ENCODE peak calls at places on chromosomes 1 and 21, in five cellular contexts. O is upper lobe of right lung, I is OCI-LY7, D is HCT116, W is neural crest cell. A is an unnamed sample.

GRCh38 chr1:211036701-211037494 is 97.0 kb downstream of the KCNH1 start:
- DNase-seq in D (peak; percentile 64), I (no peak), W (no peak), O (no peak), A (peak; percentile 75)

GRCh38 chr1:39266269-39266668 is 61.8 kb downstream of the MACF1 start:
- DNase-seq in W (no peak), D (peak; percentile 27), I (peak; percentile 51), O (no peak), A (no peak)

GRCh38 chr1:3504151-3504822 is 49.8 kb downstream of the ARHGEF16 start:
- DNase-seq in W (no peak), O (no peak), I (no peak), D (peak; percentile 48), A (peak; percentile 75)

GRCh38 chr21:37593015-37593414 is 226.4 kb downstream of the DYRK1A start:
- DNase-seq in O (no peak), I (peak; percentile 6), W (no peak), D (no peak), A (no peak)

GRCh38 chr21:45015469-45015860 is 58.9 kb upstream of the ADARB1 start:
- DNase-seq in D (no peak), O (peak; percentile 37), I (no peak), W (no peak), A (no peak)

GRCh38 chr1:167467126-167467725 is 51.1 kb downstream of the CD247 start:
- DNase-seq in O (peak; percentile 21), D (no peak), W (no peak), I (no peak), A (no peak)

GRCh38 chr1:1344672-1345361 is 4.4 kb downstream of the DVL1 start:
- DNase-seq in W (no peak), I (no peak), D (peak; percentile 95), O (no peak), A (no peak)

GRCh38 chr1:23865543-23865930 is 2.6 kb downstream of the FUCA1 start:
- DNase-seq in W (no peak), D (peak; percentile 73), O (no peak), I (no peak), A (peak; percentile 1)

GRCh38 chr1:207256869-207257268 is 64.6 kb upstream of the CD55 start:
- DNase-seq in I (no peak), W (no peak), D (no peak), O (no peak), A (no peak)

GRCh38 chr1:207264663-207265270 is 56.7 kb upstream of the CD55 start:
- DNase-seq in W (no peak), O (no peak), I (no peak), D (no peak), A (no peak)

GRCh38 chr1:207261971-207262370 is 59.5 kb upstream of the CD55 start:
- DNase-seq in I (no peak), D (no peak), O (no peak), W (no peak), A (no peak)

GRCh38 chr1:207259391-207259790 is 62.1 kb upstream of the CD55 start:
- DNase-seq in W (no peak), I (no peak), O (no peak), D (peak; percentile 27), A (no peak)
- TF ChIP-seq CTCF in W (no peak), I (no peak), O (peak; percentile 47), D (peak; percentile 56), A (peak; percentile 59)

DNA sequence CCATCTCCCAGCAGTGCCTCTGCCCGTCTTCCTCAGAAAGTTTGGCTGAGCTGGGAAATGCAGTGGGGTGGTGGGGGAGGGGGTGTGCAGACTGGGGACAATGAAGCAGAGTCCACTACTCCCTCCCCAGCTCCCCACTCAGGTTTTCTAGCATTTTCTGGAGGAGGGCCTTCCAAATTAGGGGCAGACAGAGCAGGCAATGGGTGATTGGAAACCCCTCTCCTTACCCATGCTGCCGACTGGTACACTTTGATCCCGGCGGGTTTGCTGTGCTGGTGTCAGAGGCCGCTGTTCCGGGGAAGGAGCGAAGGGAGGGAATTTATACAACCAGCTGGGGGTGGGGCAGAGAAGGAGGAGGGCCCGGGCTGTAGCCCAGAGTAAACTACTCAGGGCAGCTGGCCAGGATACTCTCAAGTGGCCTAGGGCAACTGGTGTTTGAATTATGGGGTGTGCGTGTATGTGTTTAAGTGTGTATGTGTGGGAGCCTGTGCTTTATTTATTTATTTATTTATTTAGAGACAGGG is at the start of gene SELENBP1:
- DNase-seq in I (no peak), O (peak; percentile 91), D (no peak), W (peak; percentile 54), A (peak; percentile 62)
- TF ChIP-seq CTCF in I (no peak), O (no peak), D (no peak), W (no peak), A (no peak)

DNA sequence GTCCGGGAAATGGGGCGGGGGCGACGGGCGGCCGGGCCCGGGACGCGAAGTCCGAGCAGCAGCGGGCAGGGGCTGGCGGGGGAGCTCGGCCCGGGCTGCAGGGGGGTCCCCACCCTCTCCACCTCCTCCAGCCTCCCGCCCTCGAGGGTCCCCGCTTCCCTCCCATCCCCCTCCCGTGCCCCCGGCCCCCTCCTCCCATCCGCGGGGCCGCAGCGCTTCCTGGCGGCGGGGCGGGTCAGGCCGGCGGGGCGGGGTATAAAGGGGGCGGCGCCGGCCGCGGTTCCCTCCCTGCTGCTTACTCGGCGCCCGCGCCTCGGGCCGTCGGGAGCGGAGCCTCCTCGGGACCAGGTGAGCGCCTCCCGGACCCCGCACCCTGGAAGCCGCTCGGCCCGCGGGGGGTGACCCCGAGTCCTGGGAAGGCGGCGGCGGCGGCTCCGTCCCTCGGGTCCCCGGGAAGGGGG is at the start of gene COL6A2:
- DNase-seq in W (peak; percentile 55), I (no peak), O (peak; percentile 72), D (no peak), A (no peak)
- TF ChIP-seq CTCF in W (peak; percentile 43), I (no peak), O (peak; percentile 26), D (no peak), A (peak; percentile 14)

GRCh38 chr1:116528329-116529083 is 42.3 kb downstream of the CD58 start:
- DNase-seq in O (no peak), W (no peak), D (no peak), I (no peak), A (no peak)
- TF ChIP-seq CTCF in O (no peak), W (no peak), D (no peak), I (no peak), A (no peak)

DNA sequence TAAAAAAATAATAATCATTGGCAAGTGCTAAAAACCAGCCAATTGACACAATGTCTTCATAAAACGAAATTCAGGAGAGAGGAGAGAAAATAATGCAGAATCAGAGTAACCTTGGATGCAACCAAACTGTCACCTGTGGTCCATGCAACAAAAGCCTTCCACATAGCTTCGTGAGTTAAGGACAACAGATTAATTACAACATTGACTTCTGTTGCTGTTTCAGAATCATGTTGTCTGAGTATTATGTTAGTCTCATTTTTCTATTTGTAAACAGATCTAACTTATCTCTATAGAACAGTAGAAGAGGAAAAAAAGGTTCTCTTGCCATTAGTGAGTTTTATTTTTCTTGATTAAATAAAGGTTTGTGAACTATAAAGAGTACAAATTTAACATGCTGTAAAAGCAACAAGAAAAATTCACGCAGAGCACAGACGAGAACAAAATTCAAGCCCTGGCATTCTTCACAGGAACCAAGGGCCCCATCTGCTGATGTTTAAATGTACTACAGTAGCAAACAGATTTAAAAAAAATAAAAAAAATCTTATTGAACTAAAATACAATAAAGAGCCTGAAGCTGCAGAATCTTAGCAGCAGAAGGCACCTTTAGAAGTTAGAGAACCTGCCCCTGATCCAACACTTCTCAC is 381.1 kb upstream of the PKN2 start:
- DNase-seq in W (no peak), D (no peak), O (no peak), I (peak; percentile 2), A (peak; percentile 7)
- TF ChIP-seq CTCF in W (peak; percentile 84), D (peak; percentile 38), O (peak; percentile 44), I (peak; percentile 56), A (peak; percentile 44)

A was measured in AG09319.